ENCODE peak calls at places on chromosomes 3 and 15, in four cellular contexts. E, V, R and T are unnamed samples.

GRCh38 chr3:2334921-2335320 is 236.3 kb downstream of the CNTN4 start:
- DNase-seq in E (no peak), V (no peak), R (no peak), T (no peak)

GRCh38 chr3:196569003-196569516 is 600 bp downstream of the FBXO45 start:
- DNase-seq in E (peak), V (no peak), R (peak), T (peak)

GRCh38 chr15:57323299-57323805 is 53.0 kb upstream of the CGNL1 start:
- DNase-seq in E (no peak), V (no peak), R (no peak), T (no peak)

GRCh38 chr3:187942658-187943241 is 197.5 kb upstream of the BCL6 start:
- DNase-seq in E (no peak), V (no peak), R (no peak), T (no peak)

GRCh38 chr15:90761629-90762028 is 44.5 kb downstream of the BLM start:
- DNase-seq in E (no peak), V (no peak), R (no peak), T (no peak)

GRCh38 chr3:113174806-113175490 is 36.4 kb upstream of the BOC start:
- DNase-seq in E (no peak), V (no peak), R (no peak), T (no peak)

GRCh38 chr15:91522609-91523332 is 330.7 kb upstream of the SLCO3A1 start:
- DNase-seq in E (no peak), V (no peak), R (peak), T (peak)

GRCh38 chr15:65751431-65751830 is 40.7 kb downstream of the DENND4A start:
- DNase-seq in E (no peak), V (no peak), R (no peak), T (no peak)

GRCh38 chr15:87907676-87908446 is 348.7 kb downstream of the NTRK3 start:
- DNase-seq in E (no peak), V (no peak), R (no peak), T (no peak)

GRCh38 chr3:15449489-15449888 is 22.1 kb downstream of the EAF1 start:
- DNase-seq in E (no peak), V (no peak), R (no peak), T (no peak)

GRCh38 chr3:86147119-86147518 is 843.8 kb downstream of the VGLL3 start:
- DNase-seq in E (no peak), V (no peak), R (no peak), T (peak)

GRCh38 chr3:108006077-108006675 is 84.7 kb downstream of the CD47 start:
- DNase-seq in E (no peak), V (no peak), R (no peak), T (peak)

GRCh38 chr15:40871749-40872617 is 2.1 kb downstream of the RHOV start:
- DNase-seq in E (peak), V (no peak), R (no peak), T (peak)

GRCh38 chr3:117141821-117142220 is 432.2 kb downstream of the TUSC7 start:
- DNase-seq in E (no peak), V (no peak), R (no peak), T (no peak)

GRCh38 chr15:74238984-74239645 is 3.0 kb downstream of the CCDC33 start:
- DNase-seq in E (no peak), V (no peak), R (no peak), T (no peak)

GRCh38 chr3:23612296-23612891 is 193.4 kb upstream of the UBE2E1 start:
- DNase-seq in E (no peak), V (no peak), R (no peak), T (no peak)

GRCh38 chr3:47527952-47528718 is 14.6 kb upstream of the ELP6 start:
- DNase-seq in E (no peak), V (no peak), R (no peak), T (peak)

GRCh38 chr15:66718220-66718988 is 16.4 kb downstream of the SMAD6 start:
- DNase-seq in E (no peak), V (no peak), R (no peak), T (no peak)

GRCh38 chr3:55750525-55750924 is 263.4 kb upstream of the WNT5A start:
- DNase-seq in E (no peak), V (no peak), R (no peak), T (peak)

GRCh38 chr3:55742027-55742710 is 255.1 kb upstream of the WNT5A start:
- DNase-seq in E (no peak), V (no peak), R (no peak), T (no peak)

GRCh38 chr3:55749036-55749435 is 261.9 kb upstream of the WNT5A start:
- DNase-seq in E (no peak), V (no peak), R (no peak), T (no peak)

GRCh38 chr3:55751730-55752129 is 264.6 kb upstream of the WNT5A start:
- DNase-seq in E (no peak), V (no peak), R (no peak), T (no peak)

GRCh38 chr3:55746808-55747413 is 259.8 kb upstream of the WNT5A start:
- DNase-seq in E (peak), V (no peak), R (peak), T (peak)
- TF ChIP-seq CTCF in E (no peak), V (peak), R (peak), T (peak)

DNA sequence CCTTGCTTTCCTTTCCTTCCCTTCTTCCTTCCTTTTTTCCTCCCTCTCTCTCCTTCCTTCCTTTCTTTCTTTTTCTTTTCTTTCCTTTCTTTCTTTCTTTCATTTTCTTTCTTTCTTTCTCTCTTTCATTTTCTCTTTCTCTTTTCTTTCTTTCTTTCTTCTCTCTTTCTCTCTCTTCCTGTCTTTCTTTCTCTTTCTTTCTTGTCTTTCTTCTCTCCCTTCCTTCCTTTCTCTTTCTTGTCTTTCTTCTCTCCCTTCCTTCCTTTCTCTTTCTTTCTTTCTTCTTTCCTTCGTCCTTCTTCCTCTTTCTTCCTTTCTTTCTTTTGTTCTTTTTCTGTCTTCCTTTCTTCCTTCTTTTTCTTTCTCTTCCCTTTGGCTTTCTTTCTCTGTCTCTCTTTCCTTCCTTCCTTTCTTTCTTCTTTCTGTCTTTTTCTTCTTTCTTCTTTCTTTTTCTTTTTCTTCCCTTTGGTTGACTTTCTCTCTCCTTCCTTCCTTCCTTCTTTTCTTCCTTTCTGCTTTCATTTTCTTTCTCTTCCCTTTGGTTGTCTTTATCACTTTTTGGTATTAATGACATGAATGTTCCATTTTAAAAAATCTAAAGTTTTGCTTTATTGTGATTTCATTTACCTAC is 496.4 kb upstream of the CBLB start:
- DNase-seq in E (no peak), V (no peak), R (no peak), T (no peak)
- TF ChIP-seq CTCF in E (no peak), V (no peak), R (no peak), T (no peak)

DNA sequence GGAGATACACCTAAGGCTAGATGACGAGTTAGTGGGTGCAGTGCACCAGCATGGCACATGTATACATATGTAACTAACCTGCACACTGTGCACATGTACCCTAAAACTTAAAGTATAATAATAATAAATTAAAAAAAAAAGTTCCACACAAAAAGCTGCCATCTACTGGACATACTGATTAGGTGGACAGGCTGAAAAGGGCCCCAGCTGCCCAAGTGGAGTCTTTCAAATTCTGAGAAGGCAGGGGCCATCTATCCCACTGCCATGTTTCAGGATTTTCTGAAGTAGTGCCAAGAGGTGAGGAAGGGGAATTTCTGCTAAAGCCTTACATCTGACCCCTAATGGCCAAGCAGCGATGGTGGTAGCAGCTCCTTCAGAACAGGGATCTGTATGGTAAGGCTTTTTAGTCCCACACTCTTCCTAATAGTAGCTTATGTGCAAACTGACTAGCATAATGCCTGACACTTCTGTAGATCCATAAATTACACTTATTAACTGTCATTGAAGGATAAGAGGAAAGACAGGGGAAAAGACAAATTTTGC is 7.7 kb downstream of the FSTL1 start:
- DNase-seq in E (no peak), V (no peak), R (no peak), T (no peak)
- TF ChIP-seq CTCF in E (no peak), V (peak), R (no peak), T (peak)

DNA sequence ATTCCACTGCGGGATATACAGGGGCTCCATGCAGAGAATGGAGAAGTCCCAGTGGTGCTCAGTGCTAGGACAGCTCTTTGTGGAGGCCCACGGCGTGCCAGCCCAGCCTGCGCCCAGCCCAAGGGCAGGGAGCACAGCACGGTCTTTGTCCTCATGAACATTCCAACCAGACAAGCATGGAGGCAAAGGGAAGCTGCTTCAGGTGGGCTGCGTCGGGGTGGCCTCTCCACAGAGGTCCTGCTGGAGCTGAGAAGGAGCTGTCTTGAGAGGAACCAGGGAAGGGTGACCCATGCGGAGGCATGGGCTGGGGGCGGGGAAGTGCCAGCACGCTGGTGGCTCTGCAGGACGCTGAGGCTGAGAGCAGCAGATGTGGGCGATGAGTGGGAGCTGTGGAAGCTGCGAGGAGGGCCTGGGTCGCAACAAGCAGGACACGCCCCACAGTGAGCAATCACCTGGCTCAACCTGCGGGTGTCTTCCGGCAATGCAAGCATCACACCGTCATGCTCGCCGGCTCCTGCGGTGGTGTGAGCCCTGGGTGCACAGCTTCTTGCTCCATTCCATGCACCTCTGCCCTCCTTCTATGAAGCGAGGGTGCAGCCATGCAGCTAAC is 14.0 kb upstream of the KLF15 start:
- DNase-seq in E (no peak), V (no peak), R (no peak), T (no peak)
- TF ChIP-seq CTCF in E (no peak), V (no peak), R (no peak), T (no peak)

GRCh38 chr3:25520926-25521559 is 93.0 kb downstream of the RARB start:
- DNase-seq in E (no peak), V (no peak), R (no peak), T (no peak)
- TF ChIP-seq CTCF in E (no peak), V (no peak), R (no peak), T (no peak)

GRCh38 chr3:157444789-157445188 is 8.1 kb downstream of the PTX3 start:
- DNase-seq in E (no peak), V (no peak), R (no peak), T (no peak)

GRCh38 chr3:157442729-157443128 is 6.1 kb downstream of the PTX3 start:
- DNase-seq in E (no peak), V (no peak), R (no peak), T (no peak)

GRCh38 chr3:157443873-157444770 is 7.5 kb downstream of the PTX3 start:
- DNase-seq in E (no peak), V (no peak), R (no peak), T (no peak)

GRCh38 chr3:157445897-157446296 is 9.2 kb downstream of the PTX3 start:
- DNase-seq in E (no peak), V (no peak), R (peak), T (peak)

GRCh38 chr3:157447026-157447694 is 10.5 kb downstream of the PTX3 start:
- DNase-seq in E (no peak), V (no peak), R (peak), T (peak)
- TF ChIP-seq CTCF in E (no peak), V (no peak), R (peak), T (peak)

DNA sequence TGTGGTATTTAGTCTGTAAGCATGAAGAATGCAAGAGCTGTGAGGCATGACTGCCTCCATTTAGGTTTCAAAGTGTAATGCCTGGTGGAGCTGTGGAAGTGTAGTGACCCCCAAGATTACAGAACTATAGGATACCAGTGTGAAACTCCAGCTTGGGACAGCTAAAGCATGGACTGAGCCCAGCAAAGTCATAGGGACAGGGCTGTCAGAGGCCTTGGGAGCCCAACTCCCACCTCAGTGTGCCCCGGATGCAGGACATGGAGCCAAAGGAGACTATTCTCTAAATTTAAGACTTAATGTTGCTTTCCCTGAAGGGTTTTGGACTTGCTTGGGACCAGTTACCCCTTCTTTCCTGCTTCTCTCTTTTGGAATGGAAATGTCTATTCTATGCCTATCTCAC is 10.8 kb downstream of the GPR15 start:
- DNase-seq in E (no peak), V (no peak), R (no peak), T (no peak)
- TF ChIP-seq CTCF in E (no peak), V (no peak), R (no peak), T (no peak)

DNA sequence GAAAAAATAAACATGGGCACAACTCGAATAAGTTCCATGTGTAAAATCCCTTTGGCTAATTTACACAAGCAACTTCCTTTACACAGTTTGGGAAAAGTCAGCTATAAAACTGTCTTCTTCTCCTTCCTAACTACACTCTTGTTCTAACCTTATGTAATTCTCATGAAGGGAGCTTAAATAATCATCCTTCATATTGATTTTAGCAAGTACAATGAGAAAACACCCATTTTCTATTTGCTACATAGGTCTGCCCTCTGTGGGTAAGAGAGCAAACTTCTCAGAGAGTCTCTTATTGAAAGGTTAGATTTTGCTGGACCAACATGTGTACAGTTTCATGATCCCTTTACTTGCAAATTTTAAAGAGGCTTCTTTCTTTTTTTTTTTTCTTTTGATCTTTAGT is 398.5 kb downstream of the ROBO1 start:
- DNase-seq in E (no peak), V (no peak), R (peak), T (no peak)
- TF ChIP-seq CTCF in E (no peak), V (peak), R (peak), T (no peak)